ENCODE peak calls at places on chromosomes 16 and 17, in nine cellular contexts. G, U, M, F, Y, O, V, A and Q are unnamed samples. For H3K36me3, the result is how much of the 10 kb centered on the place peaks cover.

GRCh38 chr16:30992931-30993816 is 8.2 kb downstream of the HSD3B7 start:
- DNase-seq in G (no peak), U (no peak), M (no peak), F (no peak), Y (no peak), O (no peak), V (no peak), A (no peak), Q (no peak)

GRCh38 chr17:38897176-38897575 is 27.3 kb downstream of the LASP1 start:
- DNase-seq in G (peak), U (no peak), M (no peak), F (peak), Y (no peak), O (no peak), V (no peak), A (no peak), Q (peak)

GRCh38 chr17:36755586-36755985 is 154.2 kb downstream of the MRM1 start:
- DNase-seq in G (no peak), U (peak), M (no peak), F (no peak), Y (peak), O (peak), V (peak), A (no peak), Q (no peak)

GRCh38 chr16:19236561-19236960 is 49.0 kb upstream of the CLEC19A start:
- DNase-seq in G (no peak), U (no peak), M (no peak), F (no peak), Y (no peak), O (no peak), V (peak), A (no peak), Q (no peak)

GRCh38 chr17:64128787-64129514 is 993 bp downstream of the ERN1 start:
- DNase-seq in G (no peak), U (peak), M (no peak), F (no peak), Y (peak), O (no peak), V (peak), A (no peak), Q (no peak)

GRCh38 chr16:70664325-70665112 is 18.2 kb downstream of the IL34 start:
- DNase-seq in G (no peak), U (no peak), M (no peak), F (no peak), Y (no peak), O (no peak), V (no peak), A (no peak), Q (no peak)

GRCh38 chr16:50366126-50366525 is 2.7 kb downstream of the BRD7 start:
- DNase-seq in G (no peak), U (no peak), M (no peak), F (no peak), Y (no peak), O (no peak), V (no peak), A (no peak), Q (no peak)

GRCh38 chr17:64281962-64282752 is 19.1 kb upstream of the TEX2 start:
- DNase-seq in G (peak), U (peak), M (peak), F (peak), Y (peak), O (peak), V (peak), A (no peak), Q (peak)

GRCh38 chr16:48361012-48361411 is 24.2 kb downstream of the SIAH1 start:
- DNase-seq in G (no peak), U (no peak), M (no peak), F (no peak), Y (no peak), O (no peak), V (no peak), A (no peak), Q (no peak)

GRCh38 chr17:76198702-76199101 is 41.6 kb downstream of the RNF157 start:
- DNase-seq in G (no peak), U (no peak), M (no peak), F (no peak), Y (no peak), O (no peak), V (no peak), A (no peak), Q (no peak)

GRCh38 chr16:66502020-66502913 is 47.7 kb downstream of the TK2 start:
- DNase-seq in G (peak), U (no peak), M (peak), F (peak), Y (peak), O (no peak), V (no peak), A (no peak), Q (peak)

GRCh38 chr16:57485916-57486857 is at the start of gene DOK4:
- DNase-seq in G (peak), U (peak), M (peak), F (peak), Y (peak), O (peak), V (peak), A (no peak), Q (peak)

GRCh38 chr16:49637511-49637910 is 218.4 kb downstream of the ZNF423 start:
- DNase-seq in G (peak), U (no peak), M (no peak), F (no peak), Y (no peak), O (no peak), V (no peak), A (no peak), Q (no peak)

GRCh38 chr16:57688487-57688986 is 6.1 kb upstream of the DRC7 start:
- DNase-seq in G (no peak), U (no peak), M (no peak), F (no peak), Y (no peak), O (no peak), V (no peak), A (no peak), Q (no peak)

GRCh38 chr16:53054670-53055485 is at the start of gene CHD9:
- DNase-seq in G (peak), U (peak), M (peak), F (peak), Y (peak), O (peak), V (peak), A (peak), Q (peak)

GRCh38 chr16:7967986-7968509 is 622.3 kb downstream of the TMEM114 start:
- DNase-seq in G (no peak), U (no peak), M (no peak), F (no peak), Y (no peak), O (no peak), V (no peak), A (no peak), Q (no peak)

GRCh38 chr17:75730065-75730464 is 8.8 kb downstream of the ITGB4 start:
- DNase-seq in G (no peak), U (no peak), M (no peak), F (no peak), Y (no peak), O (no peak), V (no peak), A (no peak), Q (no peak)

GRCh38 chr16:71421911-71422310 is 19.9 kb downstream of the TLE7 start:
- DNase-seq in G (no peak), U (peak), M (no peak), F (no peak), Y (peak), O (peak), V (peak), A (no peak), Q (no peak)

GRCh38 chr16:22641030-22641671 is 130.5 kb downstream of the NPIPB5 start:
- DNase-seq in G (no peak), U (peak), M (no peak), F (no peak), Y (peak), O (peak), V (peak), A (no peak), Q (no peak)

GRCh38 chr17:31398381-31399275 is 7.2 kb downstream of the RAB11FIP4 start:
- DNase-seq in G (no peak), U (no peak), M (no peak), F (no peak), Y (no peak), O (no peak), V (no peak), A (no peak), Q (peak)

GRCh38 chr17:45410144-45411091 is 22.3 kb downstream of the ARHGAP27 start:
- DNase-seq in G (peak), U (peak), M (peak), F (no peak), Y (no peak), O (peak), V (no peak), A (no peak), Q (peak)

GRCh38 chr16:31350275-31351005 is 4.5 kb upstream of the ITGAX start:
- DNase-seq in G (no peak), U (no peak), M (peak), F (no peak), Y (no peak), O (no peak), V (no peak), A (no peak), Q (no peak)

GRCh38 chr17:47841488-47842308 is 625 bp upstream of the SCRN2 start:
- DNase-seq in G (no peak), U (no peak), M (no peak), F (no peak), Y (no peak), O (no peak), V (no peak), A (no peak), Q (no peak)

DNA sequence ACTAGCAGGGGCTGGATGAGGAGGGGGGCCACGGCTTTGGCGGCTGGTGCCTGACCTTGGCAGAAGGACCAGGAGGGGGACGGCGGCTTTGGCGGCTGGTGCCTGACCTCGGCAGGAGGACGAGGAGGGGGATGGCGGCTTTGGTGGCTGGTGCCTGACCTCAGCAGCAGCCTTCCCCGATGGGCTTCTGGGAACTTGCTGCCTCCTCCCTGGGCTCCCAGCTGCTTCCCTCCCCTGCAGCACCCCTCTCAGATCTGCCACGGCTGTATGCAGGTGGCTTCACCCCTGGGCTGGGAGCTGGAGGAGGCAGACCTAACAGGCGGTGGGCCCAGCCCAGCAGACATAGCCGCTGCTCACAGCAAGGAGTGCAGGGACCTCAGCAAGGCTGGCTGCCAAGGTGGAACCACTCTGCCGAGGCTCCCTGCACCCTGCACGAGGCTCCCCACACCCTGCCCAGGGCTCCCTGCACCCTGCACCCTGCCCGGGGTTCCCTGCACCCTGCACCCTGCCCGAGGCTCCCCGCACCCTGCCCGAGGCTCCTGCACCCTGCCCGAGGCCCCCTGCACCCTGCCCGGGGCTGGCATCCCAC is 38.4 kb upstream of the CBFA2T3 start:
- DNase-seq in G (no peak), U (no peak), M (no peak), F (no peak), Y (no peak), O (no peak), V (no peak), A (no peak), Q (peak)
- H3K36me3 ChIP-seq in G (under half), U (under half), M (under half), F (under half), Y (under half), O (under half), V (under half), A (under half), Q (under half)

GRCh38 chr16:73418051-73418450 is 370.1 kb upstream of the ZFHX3 start:
- DNase-seq in G (no peak), U (no peak), M (no peak), F (no peak), Y (no peak), O (no peak), V (no peak), A (no peak), Q (no peak)

GRCh38 chr16:73418746-73419145 is 370.8 kb upstream of the ZFHX3 start:
- DNase-seq in G (no peak), U (no peak), M (no peak), F (no peak), Y (no peak), O (no peak), V (no peak), A (no peak), Q (no peak)

GRCh38 chr16:73414636-73415035 is 366.7 kb upstream of the ZFHX3 start:
- DNase-seq in G (no peak), U (no peak), M (no peak), F (no peak), Y (no peak), O (no peak), V (no peak), A (no peak), Q (no peak)

DNA sequence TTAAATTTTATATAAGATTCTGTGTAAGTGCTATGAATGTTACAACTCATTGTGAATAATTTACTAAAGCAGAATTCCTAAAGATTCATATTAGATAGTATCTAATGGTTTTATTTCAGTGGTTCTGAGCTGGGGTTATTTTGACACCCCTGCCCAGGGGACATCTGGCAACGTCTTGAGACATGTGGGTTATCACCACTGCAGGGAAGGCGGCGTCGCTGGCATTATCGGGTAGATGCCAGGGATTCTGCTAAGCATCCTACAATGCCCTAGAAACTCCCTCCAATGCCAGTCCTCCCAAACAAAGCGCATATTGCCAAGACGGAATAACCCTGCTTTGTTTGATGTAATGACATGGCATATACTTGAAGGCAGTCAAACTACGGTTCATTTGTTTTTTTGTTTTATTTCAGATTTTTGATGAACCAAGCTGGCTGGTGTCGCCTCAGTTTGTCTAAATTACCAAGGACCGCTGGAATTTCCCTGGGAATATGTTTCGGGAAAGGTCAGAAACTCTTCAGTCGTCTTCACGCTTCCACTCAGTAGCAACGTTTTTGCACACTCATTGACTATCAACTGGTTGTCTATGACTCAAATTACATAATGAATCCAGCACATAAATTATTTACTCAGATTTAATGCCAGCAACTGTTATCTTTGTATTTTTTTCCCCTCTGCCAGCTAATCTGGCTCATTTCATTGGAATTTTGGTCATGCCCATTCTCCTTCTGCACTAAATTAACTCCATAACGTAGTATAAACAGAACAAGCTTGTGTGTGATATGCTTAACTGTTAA is 372.5 kb upstream of the ZFHX3 start:
- DNase-seq in G (no peak), U (no peak), M (peak), F (no peak), Y (no peak), O (no peak), V (no peak), A (no peak), Q (no peak)
- H3K4me3 ChIP-seq in G (no peak), U (no peak), M (no peak), F (no peak), Y (no peak), O (no peak), V (no peak), A (no peak), Q (no peak)

DNA sequence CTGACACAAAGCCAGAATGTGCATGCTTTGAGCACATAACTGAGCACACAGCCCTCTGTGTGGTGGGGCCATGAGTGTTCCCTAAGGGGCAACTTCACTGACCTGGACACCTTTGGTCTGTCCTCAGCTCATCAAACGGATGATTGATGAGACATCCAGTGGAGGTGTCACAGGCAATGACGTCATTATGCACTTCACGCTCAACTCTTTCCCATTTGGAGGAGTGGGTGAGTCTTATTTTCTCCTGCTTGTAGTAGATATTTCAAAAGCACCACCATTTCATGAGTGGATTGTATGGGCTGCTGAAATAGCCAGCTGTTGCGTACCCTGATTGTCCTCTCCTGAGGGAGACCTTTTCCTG is 16.2 kb downstream of the ALDH3A2 start:
- DNase-seq in G (no peak), U (no peak), M (no peak), F (no peak), Y (no peak), O (no peak), V (no peak), A (no peak), Q (no peak)
- H3K36me3 ChIP-seq in G (half or more), U (half or more), M (under half), F (under half), Y (under half), O (under half), V (half or more), A (half or more), Q (under half)

GRCh38 chr17:6941989-6942388 is 53.9 kb upstream of the ALOX12 start:
- DNase-seq in G (no peak), U (no peak), M (no peak), F (no peak), Y (no peak), O (no peak), V (no peak), A (no peak), Q (no peak)
- H3K4me3 ChIP-seq in G (no peak), U (no peak), M (no peak), F (no peak), Y (no peak), O (no peak), V (no peak), A (no peak), Q (no peak)

GRCh38 chr17:2435181-2435741 is 34.4 kb upstream of the MNT start:
- DNase-seq in G (no peak), U (no peak), M (no peak), F (no peak), Y (peak), O (no peak), V (no peak), A (no peak), Q (no peak)
- H3K36me3 ChIP-seq in G (half or more), U (half or more), M (under half), F (under half), Y (under half), O (under half), V (under half), A (under half), Q (under half)

GRCh38 chr16:89044394-89045180 is 49.1 kb upstream of the ACSF3 start:
- DNase-seq in G (peak), U (no peak), M (no peak), F (no peak), Y (no peak), O (no peak), V (no peak), A (no peak), Q (no peak)

GRCh38 chr16:89046491-89046890 is 47.2 kb upstream of the ACSF3 start:
- DNase-seq in G (peak), U (no peak), M (no peak), F (no peak), Y (no peak), O (no peak), V (no peak), A (no peak), Q (peak)

GRCh38 chr16:89045881-89046280 is 47.8 kb upstream of the ACSF3 start:
- DNase-seq in G (no peak), U (no peak), M (no peak), F (no peak), Y (no peak), O (no peak), V (no peak), A (no peak), Q (no peak)

GRCh38 chr16:89043636-89044393 is 49.8 kb upstream of the ACSF3 start:
- DNase-seq in G (no peak), U (no peak), M (no peak), F (no peak), Y (no peak), O (no peak), V (no peak), A (no peak), Q (peak)

GRCh38 chr16:89045181-89045815 is 48.4 kb upstream of the ACSF3 start:
- DNase-seq in G (no peak), U (no peak), M (no peak), F (no peak), Y (no peak), O (no peak), V (no peak), A (no peak), Q (no peak)
- H3K4me3 ChIP-seq in G (no peak), U (no peak), M (no peak), F (no peak), Y (no peak), O (no peak), V (no peak), A (no peak), Q (no peak)